ENCODE peak calls at places on chromosomes 13 and 19, in nine cellular contexts. One of them, this sample, is unnamed.

GRCh38 chr13:79859756-79860155 is 378.8 kb downstream of the NDFIP2 start:
- DNase-seq in activated CD4-positive, alpha-beta T cell treated with anti-CD3 and anti-CD28 coated beads, Interleukin-2, amount 10 ng/mL, durations not matched to agents 7 days and 5 days: no peak
- DNase-seq in GM23338: no peak
- DNase-seq in T-helper 1 cell: no peak
- DNase-seq in NCI-H345: no peak
- DNase-seq in SK-MEL-5: no peak
- DNase-seq in activated CD4-positive, CD25-positive, alpha-beta regulatory T cell treated with anti-CD3 and anti-CD28 coated beads, Interleukin-2, amount 50 U/mL, for 72 hours: no peak
- DNase-seq in A549: no peak
- DNase-seq in cardiac muscle cell: no peak
- DNase-seq in this sample: no peak

GRCh38 chr19:10642473-10642872 is 11.7 kb upstream of the ILF3 start:
- DNase-seq in activated CD4-positive, alpha-beta T cell treated with anti-CD3 and anti-CD28 coated beads, Interleukin-2, amount 10 ng/mL, durations not matched to agents 7 days and 5 days: no peak
- DNase-seq in GM23338: no peak
- DNase-seq in T-helper 1 cell: no peak
- DNase-seq in NCI-H345: no peak
- DNase-seq in SK-MEL-5: no peak
- DNase-seq in activated CD4-positive, CD25-positive, alpha-beta regulatory T cell treated with anti-CD3 and anti-CD28 coated beads, Interleukin-2, amount 50 U/mL, for 72 hours: no peak
- DNase-seq in A549: no peak
- DNase-seq in cardiac muscle cell: no peak
- DNase-seq in this sample: peak; percentile 61

GRCh38 chr13:76632388-76633044 is 253.7 kb downstream of the KCTD12 start:
- DNase-seq in activated CD4-positive, alpha-beta T cell treated with anti-CD3 and anti-CD28 coated beads, Interleukin-2, amount 10 ng/mL, durations not matched to agents 7 days and 5 days: no peak
- DNase-seq in GM23338: peak; percentile 48
- DNase-seq in T-helper 1 cell: no peak
- DNase-seq in NCI-H345: no peak
- DNase-seq in SK-MEL-5: no peak
- DNase-seq in activated CD4-positive, CD25-positive, alpha-beta regulatory T cell treated with anti-CD3 and anti-CD28 coated beads, Interleukin-2, amount 50 U/mL, for 72 hours: no peak
- DNase-seq in A549: no peak
- DNase-seq in cardiac muscle cell: peak; percentile 81
- DNase-seq in this sample: no peak

GRCh38 chr13:101996906-101997408 is 404.9 kb downstream of the FGF14 start:
- DNase-seq in activated CD4-positive, alpha-beta T cell treated with anti-CD3 and anti-CD28 coated beads, Interleukin-2, amount 10 ng/mL, durations not matched to agents 7 days and 5 days: no peak
- DNase-seq in GM23338: no peak
- DNase-seq in T-helper 1 cell: no peak
- DNase-seq in NCI-H345: peak; percentile 88
- DNase-seq in SK-MEL-5: no peak
- DNase-seq in activated CD4-positive, CD25-positive, alpha-beta regulatory T cell treated with anti-CD3 and anti-CD28 coated beads, Interleukin-2, amount 50 U/mL, for 72 hours: no peak
- DNase-seq in A549: no peak
- DNase-seq in cardiac muscle cell: no peak
- DNase-seq in this sample: no peak

GRCh38 chr13:29596064-29596418 is 553 bp upstream of the SLC7A1 start:
- DNase-seq in activated CD4-positive, alpha-beta T cell treated with anti-CD3 and anti-CD28 coated beads, Interleukin-2, amount 10 ng/mL, durations not matched to agents 7 days and 5 days: no peak
- DNase-seq in GM23338: no peak
- DNase-seq in T-helper 1 cell: no peak
- DNase-seq in NCI-H345: no peak
- DNase-seq in SK-MEL-5: no peak
- DNase-seq in activated CD4-positive, CD25-positive, alpha-beta regulatory T cell treated with anti-CD3 and anti-CD28 coated beads, Interleukin-2, amount 50 U/mL, for 72 hours: no peak
- DNase-seq in A549: no peak
- DNase-seq in cardiac muscle cell: no peak
- DNase-seq in this sample: no peak

GRCh38 chr13:79171131-79172061 is 234.7 kb downstream of the RBM26 start:
- DNase-seq in activated CD4-positive, alpha-beta T cell treated with anti-CD3 and anti-CD28 coated beads, Interleukin-2, amount 10 ng/mL, durations not matched to agents 7 days and 5 days: no peak
- DNase-seq in GM23338: peak; percentile 11
- DNase-seq in T-helper 1 cell: no peak
- DNase-seq in NCI-H345: no peak
- DNase-seq in SK-MEL-5: no peak
- DNase-seq in activated CD4-positive, CD25-positive, alpha-beta regulatory T cell treated with anti-CD3 and anti-CD28 coated beads, Interleukin-2, amount 50 U/mL, for 72 hours: no peak
- DNase-seq in A549: no peak
- DNase-seq in cardiac muscle cell: no peak
- DNase-seq in this sample: peak; percentile 46

GRCh38 chr13:110929104-110929777 is 14.4 kb upstream of the ANKRD10 start:
- DNase-seq in activated CD4-positive, alpha-beta T cell treated with anti-CD3 and anti-CD28 coated beads, Interleukin-2, amount 10 ng/mL, durations not matched to agents 7 days and 5 days: no peak
- DNase-seq in GM23338: no peak
- DNase-seq in T-helper 1 cell: no peak
- DNase-seq in NCI-H345: no peak
- DNase-seq in SK-MEL-5: no peak
- DNase-seq in activated CD4-positive, CD25-positive, alpha-beta regulatory T cell treated with anti-CD3 and anti-CD28 coated beads, Interleukin-2, amount 50 U/mL, for 72 hours: no peak
- DNase-seq in A549: no peak
- DNase-seq in cardiac muscle cell: no peak
- DNase-seq in this sample: no peak

GRCh38 chr19:29845576-29846176 is 33.9 kb downstream of the CCNE1 start:
- DNase-seq in activated CD4-positive, alpha-beta T cell treated with anti-CD3 and anti-CD28 coated beads, Interleukin-2, amount 10 ng/mL, durations not matched to agents 7 days and 5 days: peak; percentile 37
- DNase-seq in GM23338: peak; percentile 50
- DNase-seq in T-helper 1 cell: no peak
- DNase-seq in NCI-H345: peak; percentile 58
- DNase-seq in SK-MEL-5: peak; percentile 60
- DNase-seq in activated CD4-positive, CD25-positive, alpha-beta regulatory T cell treated with anti-CD3 and anti-CD28 coated beads, Interleukin-2, amount 50 U/mL, for 72 hours: no peak
- DNase-seq in A549: peak; percentile 84
- DNase-seq in cardiac muscle cell: peak; percentile 53
- DNase-seq in this sample: peak; percentile 66

GRCh38 chr13:25575562-25575961 is 203.8 kb downstream of the ATP8A2 start:
- DNase-seq in activated CD4-positive, alpha-beta T cell treated with anti-CD3 and anti-CD28 coated beads, Interleukin-2, amount 10 ng/mL, durations not matched to agents 7 days and 5 days: no peak
- DNase-seq in GM23338: no peak
- DNase-seq in T-helper 1 cell: no peak
- DNase-seq in NCI-H345: no peak
- DNase-seq in SK-MEL-5: no peak
- DNase-seq in activated CD4-positive, CD25-positive, alpha-beta regulatory T cell treated with anti-CD3 and anti-CD28 coated beads, Interleukin-2, amount 50 U/mL, for 72 hours: no peak
- DNase-seq in A549: no peak
- DNase-seq in cardiac muscle cell: no peak
- DNase-seq in this sample: no peak

GRCh38 chr13:98507060-98507797 is 69.7 kb downstream of the STK24 start:
- DNase-seq in activated CD4-positive, alpha-beta T cell treated with anti-CD3 and anti-CD28 coated beads, Interleukin-2, amount 10 ng/mL, durations not matched to agents 7 days and 5 days: no peak
- DNase-seq in GM23338: peak; percentile 67
- DNase-seq in T-helper 1 cell: no peak
- DNase-seq in NCI-H345: peak; percentile 88
- DNase-seq in SK-MEL-5: no peak
- DNase-seq in activated CD4-positive, CD25-positive, alpha-beta regulatory T cell treated with anti-CD3 and anti-CD28 coated beads, Interleukin-2, amount 50 U/mL, for 72 hours: no peak
- DNase-seq in A549: peak; percentile 32
- DNase-seq in cardiac muscle cell: peak; percentile 86
- DNase-seq in this sample: no peak

GRCh38 chr13:79904581-79904980 is 423.6 kb downstream of the NDFIP2 start:
- DNase-seq in activated CD4-positive, alpha-beta T cell treated with anti-CD3 and anti-CD28 coated beads, Interleukin-2, amount 10 ng/mL, durations not matched to agents 7 days and 5 days: no peak
- DNase-seq in GM23338: no peak
- DNase-seq in T-helper 1 cell: no peak
- DNase-seq in NCI-H345: no peak
- DNase-seq in SK-MEL-5: no peak
- DNase-seq in activated CD4-positive, CD25-positive, alpha-beta regulatory T cell treated with anti-CD3 and anti-CD28 coated beads, Interleukin-2, amount 50 U/mL, for 72 hours: no peak
- DNase-seq in A549: no peak
- DNase-seq in cardiac muscle cell: no peak
- DNase-seq in this sample: no peak

GRCh38 chr13:80783926-80784325 is 443.0 kb upstream of the SPRY2 start:
- DNase-seq in activated CD4-positive, alpha-beta T cell treated with anti-CD3 and anti-CD28 coated beads, Interleukin-2, amount 10 ng/mL, durations not matched to agents 7 days and 5 days: no peak
- DNase-seq in GM23338: peak; percentile 13
- DNase-seq in T-helper 1 cell: no peak
- DNase-seq in NCI-H345: no peak
- DNase-seq in SK-MEL-5: peak; percentile 22
- DNase-seq in activated CD4-positive, CD25-positive, alpha-beta regulatory T cell treated with anti-CD3 and anti-CD28 coated beads, Interleukin-2, amount 50 U/mL, for 72 hours: no peak
- DNase-seq in A549: no peak
- DNase-seq in cardiac muscle cell: no peak
- DNase-seq in this sample: peak; percentile 6

GRCh38 chr19:42088471-42089190 is 12.7 kb downstream of the ZNF574 start:
- DNase-seq in activated CD4-positive, alpha-beta T cell treated with anti-CD3 and anti-CD28 coated beads, Interleukin-2, amount 10 ng/mL, durations not matched to agents 7 days and 5 days: no peak
- DNase-seq in GM23338: no peak
- DNase-seq in T-helper 1 cell: no peak
- DNase-seq in NCI-H345: no peak
- DNase-seq in SK-MEL-5: no peak
- DNase-seq in activated CD4-positive, CD25-positive, alpha-beta regulatory T cell treated with anti-CD3 and anti-CD28 coated beads, Interleukin-2, amount 50 U/mL, for 72 hours: no peak
- DNase-seq in A549: no peak
- DNase-seq in cardiac muscle cell: no peak
- DNase-seq in this sample: no peak

GRCh38 chr13:79710376-79710775 is 229.4 kb downstream of the NDFIP2 start:
- DNase-seq in activated CD4-positive, alpha-beta T cell treated with anti-CD3 and anti-CD28 coated beads, Interleukin-2, amount 10 ng/mL, durations not matched to agents 7 days and 5 days: no peak
- DNase-seq in GM23338: no peak
- DNase-seq in T-helper 1 cell: no peak
- DNase-seq in NCI-H345: no peak
- DNase-seq in SK-MEL-5: no peak
- DNase-seq in activated CD4-positive, CD25-positive, alpha-beta regulatory T cell treated with anti-CD3 and anti-CD28 coated beads, Interleukin-2, amount 50 U/mL, for 72 hours: no peak
- DNase-seq in A549: no peak
- DNase-seq in cardiac muscle cell: no peak
- DNase-seq in this sample: no peak

GRCh38 chr13:47929156-47929555 is 71.9 kb downstream of the SUCLA2 start:
- DNase-seq in activated CD4-positive, alpha-beta T cell treated with anti-CD3 and anti-CD28 coated beads, Interleukin-2, amount 10 ng/mL, durations not matched to agents 7 days and 5 days: no peak
- DNase-seq in GM23338: no peak
- DNase-seq in T-helper 1 cell: no peak
- DNase-seq in NCI-H345: no peak
- DNase-seq in SK-MEL-5: no peak
- DNase-seq in activated CD4-positive, CD25-positive, alpha-beta regulatory T cell treated with anti-CD3 and anti-CD28 coated beads, Interleukin-2, amount 50 U/mL, for 72 hours: no peak
- DNase-seq in A549: no peak
- DNase-seq in cardiac muscle cell: no peak
- DNase-seq in this sample: no peak

GRCh38 chr19:6375411-6376010 is at the start of gene PSPN:
- DNase-seq in activated CD4-positive, alpha-beta T cell treated with anti-CD3 and anti-CD28 coated beads, Interleukin-2, amount 10 ng/mL, durations not matched to agents 7 days and 5 days: no peak
- DNase-seq in GM23338: no peak
- DNase-seq in T-helper 1 cell: no peak
- DNase-seq in NCI-H345: no peak
- DNase-seq in SK-MEL-5: no peak
- DNase-seq in activated CD4-positive, CD25-positive, alpha-beta regulatory T cell treated with anti-CD3 and anti-CD28 coated beads, Interleukin-2, amount 50 U/mL, for 72 hours: no peak
- DNase-seq in A549: no peak
- DNase-seq in cardiac muscle cell: no peak
- DNase-seq in this sample: no peak

GRCh38 chr19:47229674-47230121 is 1.3 kb downstream of the BBC3 start:
- DNase-seq in activated CD4-positive, alpha-beta T cell treated with anti-CD3 and anti-CD28 coated beads, Interleukin-2, amount 10 ng/mL, durations not matched to agents 7 days and 5 days: peak; percentile 23
- DNase-seq in GM23338: no peak
- DNase-seq in T-helper 1 cell: no peak
- DNase-seq in NCI-H345: no peak
- DNase-seq in SK-MEL-5: no peak
- DNase-seq in activated CD4-positive, CD25-positive, alpha-beta regulatory T cell treated with anti-CD3 and anti-CD28 coated beads, Interleukin-2, amount 50 U/mL, for 72 hours: no peak
- DNase-seq in A549: peak; percentile 53
- DNase-seq in cardiac muscle cell: no peak
- DNase-seq in this sample: no peak

GRCh38 chr13:20565120-20565736 is 1.7 kb upstream of the IFT88 start:
- DNase-seq in activated CD4-positive, alpha-beta T cell treated with anti-CD3 and anti-CD28 coated beads, Interleukin-2, amount 10 ng/mL, durations not matched to agents 7 days and 5 days: no peak
- DNase-seq in GM23338: peak; percentile 22
- DNase-seq in T-helper 1 cell: no peak
- DNase-seq in NCI-H345: no peak
- DNase-seq in SK-MEL-5: no peak
- DNase-seq in activated CD4-positive, CD25-positive, alpha-beta regulatory T cell treated with anti-CD3 and anti-CD28 coated beads, Interleukin-2, amount 50 U/mL, for 72 hours: no peak
- DNase-seq in A549: peak; percentile 3
- DNase-seq in cardiac muscle cell: no peak
- DNase-seq in this sample: no peak

GRCh38 chr13:29861694-29862110 is 11.3 kb upstream of the UBL3 start:
- DNase-seq in activated CD4-positive, alpha-beta T cell treated with anti-CD3 and anti-CD28 coated beads, Interleukin-2, amount 10 ng/mL, durations not matched to agents 7 days and 5 days: no peak
- DNase-seq in GM23338: no peak
- DNase-seq in T-helper 1 cell: no peak
- DNase-seq in NCI-H345: no peak
- DNase-seq in SK-MEL-5: no peak
- DNase-seq in activated CD4-positive, CD25-positive, alpha-beta regulatory T cell treated with anti-CD3 and anti-CD28 coated beads, Interleukin-2, amount 50 U/mL, for 72 hours: no peak
- DNase-seq in A549: peak; percentile 51
- DNase-seq in cardiac muscle cell: no peak
- DNase-seq in this sample: no peak

GRCh38 chr13:112889351-112890290 is 79.4 kb upstream of the MCF2L start:
- DNase-seq in activated CD4-positive, alpha-beta T cell treated with anti-CD3 and anti-CD28 coated beads, Interleukin-2, amount 10 ng/mL, durations not matched to agents 7 days and 5 days: no peak
- DNase-seq in GM23338: no peak
- DNase-seq in T-helper 1 cell: no peak
- DNase-seq in NCI-H345: no peak
- DNase-seq in SK-MEL-5: no peak
- DNase-seq in activated CD4-positive, CD25-positive, alpha-beta regulatory T cell treated with anti-CD3 and anti-CD28 coated beads, Interleukin-2, amount 50 U/mL, for 72 hours: no peak
- DNase-seq in A549: no peak
- DNase-seq in cardiac muscle cell: no peak
- DNase-seq in this sample: no peak

GRCh38 chr13:91747164-91747563 is 348.7 kb downstream of the GPC5 start:
- DNase-seq in activated CD4-positive, alpha-beta T cell treated with anti-CD3 and anti-CD28 coated beads, Interleukin-2, amount 10 ng/mL, durations not matched to agents 7 days and 5 days: no peak
- DNase-seq in GM23338: no peak
- DNase-seq in T-helper 1 cell: no peak
- DNase-seq in NCI-H345: no peak
- DNase-seq in SK-MEL-5: peak; percentile 83
- DNase-seq in activated CD4-positive, CD25-positive, alpha-beta regulatory T cell treated with anti-CD3 and anti-CD28 coated beads, Interleukin-2, amount 50 U/mL, for 72 hours: no peak
- DNase-seq in A549: no peak
- DNase-seq in cardiac muscle cell: no peak
- DNase-seq in this sample: no peak

GRCh38 chr19:16449330-16449961 is 22.3 kb downstream of the EPS15L1 start:
- DNase-seq in activated CD4-positive, alpha-beta T cell treated with anti-CD3 and anti-CD28 coated beads, Interleukin-2, amount 10 ng/mL, durations not matched to agents 7 days and 5 days: peak; percentile 66
- DNase-seq in GM23338: no peak
- DNase-seq in T-helper 1 cell: no peak
- DNase-seq in NCI-H345: no peak
- DNase-seq in SK-MEL-5: no peak
- DNase-seq in activated CD4-positive, CD25-positive, alpha-beta regulatory T cell treated with anti-CD3 and anti-CD28 coated beads, Interleukin-2, amount 50 U/mL, for 72 hours: no peak
- DNase-seq in A549: no peak
- DNase-seq in cardiac muscle cell: no peak
- DNase-seq in this sample: no peak

GRCh38 chr19:33698576-33699435 is 77.1 kb downstream of the CHST8 start:
- DNase-seq in activated CD4-positive, alpha-beta T cell treated with anti-CD3 and anti-CD28 coated beads, Interleukin-2, amount 10 ng/mL, durations not matched to agents 7 days and 5 days: no peak
- DNase-seq in GM23338: no peak
- DNase-seq in T-helper 1 cell: no peak
- DNase-seq in NCI-H345: no peak
- DNase-seq in SK-MEL-5: no peak
- DNase-seq in activated CD4-positive, CD25-positive, alpha-beta regulatory T cell treated with anti-CD3 and anti-CD28 coated beads, Interleukin-2, amount 50 U/mL, for 72 hours: no peak
- DNase-seq in A549: no peak
- DNase-seq in cardiac muscle cell: no peak
- DNase-seq in this sample: no peak

GRCh38 chr13:113083402-113084061 is 22.1 kb upstream of the F7 start:
- DNase-seq in activated CD4-positive, alpha-beta T cell treated with anti-CD3 and anti-CD28 coated beads, Interleukin-2, amount 10 ng/mL, durations not matched to agents 7 days and 5 days: no peak
- DNase-seq in GM23338: no peak
- DNase-seq in T-helper 1 cell: no peak
- DNase-seq in NCI-H345: peak; percentile 79
- DNase-seq in SK-MEL-5: peak; percentile 99
- DNase-seq in activated CD4-positive, CD25-positive, alpha-beta regulatory T cell treated with anti-CD3 and anti-CD28 coated beads, Interleukin-2, amount 50 U/mL, for 72 hours: no peak
- DNase-seq in A549: peak; percentile 67
- DNase-seq in cardiac muscle cell: no peak
- DNase-seq in this sample: no peak

GRCh38 chr13:73235385-73235784 is 176.6 kb downstream of the KLF5 start:
- DNase-seq in activated CD4-positive, alpha-beta T cell treated with anti-CD3 and anti-CD28 coated beads, Interleukin-2, amount 10 ng/mL, durations not matched to agents 7 days and 5 days: no peak
- DNase-seq in GM23338: no peak
- DNase-seq in T-helper 1 cell: no peak
- DNase-seq in NCI-H345: no peak
- DNase-seq in SK-MEL-5: peak; percentile 57
- DNase-seq in activated CD4-positive, CD25-positive, alpha-beta regulatory T cell treated with anti-CD3 and anti-CD28 coated beads, Interleukin-2, amount 50 U/mL, for 72 hours: no peak
- DNase-seq in A549: no peak
- DNase-seq in cardiac muscle cell: no peak
- DNase-seq in this sample: no peak

GRCh38 chr13:25051065-25051464 is 44.9 kb upstream of the PABPC3 start:
- DNase-seq in activated CD4-positive, alpha-beta T cell treated with anti-CD3 and anti-CD28 coated beads, Interleukin-2, amount 10 ng/mL, durations not matched to agents 7 days and 5 days: no peak
- DNase-seq in GM23338: no peak
- DNase-seq in T-helper 1 cell: no peak
- DNase-seq in NCI-H345: no peak
- DNase-seq in SK-MEL-5: no peak
- DNase-seq in activated CD4-positive, CD25-positive, alpha-beta regulatory T cell treated with anti-CD3 and anti-CD28 coated beads, Interleukin-2, amount 50 U/mL, for 72 hours: no peak
- DNase-seq in A549: no peak
- DNase-seq in cardiac muscle cell: no peak
- DNase-seq in this sample: no peak

GRCh38 chr13:43132228-43132627 is 108.8 kb downstream of the DNAJC15 start:
- DNase-seq in activated CD4-positive, alpha-beta T cell treated with anti-CD3 and anti-CD28 coated beads, Interleukin-2, amount 10 ng/mL, durations not matched to agents 7 days and 5 days: no peak
- DNase-seq in GM23338: peak; percentile 87
- DNase-seq in T-helper 1 cell: no peak
- DNase-seq in NCI-H345: no peak
- DNase-seq in SK-MEL-5: peak; percentile 68
- DNase-seq in activated CD4-positive, CD25-positive, alpha-beta regulatory T cell treated with anti-CD3 and anti-CD28 coated beads, Interleukin-2, amount 50 U/mL, for 72 hours: no peak
- DNase-seq in A549: peak; percentile 22
- DNase-seq in cardiac muscle cell: peak; percentile 67
- DNase-seq in this sample: peak; percentile 32

GRCh38 chr13:113211774-113212173 is 2.4 kb downstream of the CUL4A start:
- DNase-seq in activated CD4-positive, alpha-beta T cell treated with anti-CD3 and anti-CD28 coated beads, Interleukin-2, amount 10 ng/mL, durations not matched to agents 7 days and 5 days: no peak
- DNase-seq in GM23338: peak; percentile 78
- DNase-seq in T-helper 1 cell: no peak
- DNase-seq in NCI-H345: no peak
- DNase-seq in SK-MEL-5: no peak
- DNase-seq in activated CD4-positive, CD25-positive, alpha-beta regulatory T cell treated with anti-CD3 and anti-CD28 coated beads, Interleukin-2, amount 50 U/mL, for 72 hours: no peak
- DNase-seq in A549: peak; percentile 57
- DNase-seq in cardiac muscle cell: no peak
- DNase-seq in this sample: peak; percentile 61

GRCh38 chr13:74062933-74063332 is 71.3 kb downstream of the KLF12 start:
- DNase-seq in activated CD4-positive, alpha-beta T cell treated with anti-CD3 and anti-CD28 coated beads, Interleukin-2, amount 10 ng/mL, durations not matched to agents 7 days and 5 days: no peak
- DNase-seq in GM23338: no peak
- DNase-seq in T-helper 1 cell: peak; percentile 14
- DNase-seq in NCI-H345: no peak
- DNase-seq in SK-MEL-5: no peak
- DNase-seq in activated CD4-positive, CD25-positive, alpha-beta regulatory T cell treated with anti-CD3 and anti-CD28 coated beads, Interleukin-2, amount 50 U/mL, for 72 hours: no peak
- DNase-seq in A549: no peak
- DNase-seq in cardiac muscle cell: peak; percentile 46
- DNase-seq in this sample: no peak

GRCh38 chr13:96925466-96925865 is 68.8 kb downstream of the OXGR1 start:
- DNase-seq in activated CD4-positive, alpha-beta T cell treated with anti-CD3 and anti-CD28 coated beads, Interleukin-2, amount 10 ng/mL, durations not matched to agents 7 days and 5 days: no peak
- DNase-seq in GM23338: no peak
- DNase-seq in T-helper 1 cell: no peak
- DNase-seq in NCI-H345: no peak
- DNase-seq in SK-MEL-5: no peak
- DNase-seq in activated CD4-positive, CD25-positive, alpha-beta regulatory T cell treated with anti-CD3 and anti-CD28 coated beads, Interleukin-2, amount 50 U/mL, for 72 hours: no peak
- DNase-seq in A549: no peak
- DNase-seq in cardiac muscle cell: no peak
- DNase-seq in this sample: no peak

GRCh38 chr19:41904118-41904870 is 21.3 kb downstream of the ARHGEF1 start:
- DNase-seq in activated CD4-positive, alpha-beta T cell treated with anti-CD3 and anti-CD28 coated beads, Interleukin-2, amount 10 ng/mL, durations not matched to agents 7 days and 5 days: no peak
- DNase-seq in GM23338: no peak
- DNase-seq in T-helper 1 cell: no peak
- DNase-seq in NCI-H345: peak; percentile 82
- DNase-seq in SK-MEL-5: no peak
- DNase-seq in activated CD4-positive, CD25-positive, alpha-beta regulatory T cell treated with anti-CD3 and anti-CD28 coated beads, Interleukin-2, amount 50 U/mL, for 72 hours: no peak
- DNase-seq in A549: peak; percentile 94
- DNase-seq in cardiac muscle cell: no peak
- DNase-seq in this sample: no peak

This sample was measured in WERI-Rb-1.